ENCODE peak calls at places on chromosomes 12 and 14, in four cellular contexts. One of them, this sample, is unnamed.

GRCh38 chr12:31922341-31923062 is 36.7 kb upstream of the RESF1 start:
- DNase-seq in HFFc6: no peak
- DNase-seq in activated CD4-positive, alpha-beta T cell treated with anti-CD3 and anti-CD28 coated beads, Interleukin-2, amount 10 ng/mL, durations not matched to agents 7 days and 5 days: no peak
- DNase-seq in Peyer's patch: no peak
- DNase-seq in this sample: no peak

GRCh38 chr14:38716871-38717270 is 386.2 kb downstream of the SEC23A start:
- DNase-seq in Peyer's patch: no peak
- DNase-seq in HFFc6: no peak
- DNase-seq in activated CD4-positive, alpha-beta T cell treated with anti-CD3 and anti-CD28 coated beads, Interleukin-2, amount 10 ng/mL, durations not matched to agents 7 days and 5 days: no peak
- DNase-seq in this sample: no peak

GRCh38 chr14:22088614-22089359 is 415.2 kb upstream of the OR4E1 start:
- DNase-seq in HFFc6: no peak
- DNase-seq in activated CD4-positive, alpha-beta T cell treated with anti-CD3 and anti-CD28 coated beads, Interleukin-2, amount 10 ng/mL, durations not matched to agents 7 days and 5 days: no peak
- DNase-seq in Peyer's patch: no peak
- DNase-seq in this sample: no peak

GRCh38 chr14:78673845-78674244 is 503.7 kb downstream of the NRXN3 start:
- DNase-seq in HFFc6: no peak
- DNase-seq in activated CD4-positive, alpha-beta T cell treated with anti-CD3 and anti-CD28 coated beads, Interleukin-2, amount 10 ng/mL, durations not matched to agents 7 days and 5 days: no peak
- DNase-seq in Peyer's patch: no peak
- DNase-seq in this sample: no peak

GRCh38 chr12:14443531-14443930 is 78.0 kb downstream of the ATF7IP start:
- DNase-seq in activated CD4-positive, alpha-beta T cell treated with anti-CD3 and anti-CD28 coated beads, Interleukin-2, amount 10 ng/mL, durations not matched to agents 7 days and 5 days: no peak
- DNase-seq in HFFc6: no peak
- DNase-seq in Peyer's patch: no peak
- DNase-seq in this sample: peak; percentile 37

GRCh38 chr12:63848450-63848849 is 4.0 kb downstream of the SRGAP1 start:
- DNase-seq in activated CD4-positive, alpha-beta T cell treated with anti-CD3 and anti-CD28 coated beads, Interleukin-2, amount 10 ng/mL, durations not matched to agents 7 days and 5 days: no peak
- DNase-seq in HFFc6: no peak
- DNase-seq in Peyer's patch: no peak
- DNase-seq in this sample: no peak

GRCh38 chr14:74913986-74914573 is 9.0 kb downstream of the RPS6KL1 start:
- DNase-seq in HFFc6: peak; percentile 60
- DNase-seq in Peyer's patch: no peak
- DNase-seq in activated CD4-positive, alpha-beta T cell treated with anti-CD3 and anti-CD28 coated beads, Interleukin-2, amount 10 ng/mL, durations not matched to agents 7 days and 5 days: peak; percentile 32
- DNase-seq in this sample: peak; percentile 89

GRCh38 chr12:15928345-15928744 is 17.2 kb downstream of the DERA start:
- DNase-seq in HFFc6: peak; percentile 67
- DNase-seq in Peyer's patch: no peak
- DNase-seq in activated CD4-positive, alpha-beta T cell treated with anti-CD3 and anti-CD28 coated beads, Interleukin-2, amount 10 ng/mL, durations not matched to agents 7 days and 5 days: no peak
- DNase-seq in this sample: peak; percentile 83

GRCh38 chr14:76346391-76347160 is 29.4 kb upstream of the ESRRB start:
- DNase-seq in Peyer's patch: no peak
- DNase-seq in HFFc6: no peak
- DNase-seq in activated CD4-positive, alpha-beta T cell treated with anti-CD3 and anti-CD28 coated beads, Interleukin-2, amount 10 ng/mL, durations not matched to agents 7 days and 5 days: no peak
- DNase-seq in this sample: no peak

GRCh38 chr14:52021971-52022600 is 32.7 kb downstream of the RTRAF start:
- DNase-seq in activated CD4-positive, alpha-beta T cell treated with anti-CD3 and anti-CD28 coated beads, Interleukin-2, amount 10 ng/mL, durations not matched to agents 7 days and 5 days: no peak
- DNase-seq in Peyer's patch: no peak
- DNase-seq in HFFc6: no peak
- DNase-seq in this sample: no peak

GRCh38 chr14:65937079-65937803 is 524.7 kb downstream of the FUT8 start:
- DNase-seq in activated CD4-positive, alpha-beta T cell treated with anti-CD3 and anti-CD28 coated beads, Interleukin-2, amount 10 ng/mL, durations not matched to agents 7 days and 5 days: no peak
- DNase-seq in Peyer's patch: no peak
- DNase-seq in HFFc6: no peak
- DNase-seq in this sample: no peak

GRCh38 chr12:113467154-113467513 is 4.5 kb downstream of the LHX5 start:
- DNase-seq in activated CD4-positive, alpha-beta T cell treated with anti-CD3 and anti-CD28 coated beads, Interleukin-2, amount 10 ng/mL, durations not matched to agents 7 days and 5 days: no peak
- DNase-seq in Peyer's patch: no peak
- DNase-seq in HFFc6: no peak
- DNase-seq in this sample: no peak

GRCh38 chr14:26596722-26597030 is 1.2 kb downstream of the NOVA1 start:
- DNase-seq in Peyer's patch: no peak
- DNase-seq in activated CD4-positive, alpha-beta T cell treated with anti-CD3 and anti-CD28 coated beads, Interleukin-2, amount 10 ng/mL, durations not matched to agents 7 days and 5 days: no peak
- DNase-seq in HFFc6: no peak
- DNase-seq in this sample: no peak